ENCODE peak calls at places on chromosome 3, in eight cellular contexts. A is heart left ventricle, F is breast epithelium, I is ovary, G is IMR-90, Z is K562, S is testis, J is transverse colon. M is an unnamed sample.

GRCh38 chr3:78645628-78646310 is 1122.0 kb downstream of the ROBO1 start:
- DNase-seq in A (no peak), F (no peak), I (no peak), G (peak; percentile 81), Z (peak; percentile 35), S (no peak), J (no peak), M (peak; percentile 59)

GRCh38 chr3:63351159-63352007 is 73.3 kb downstream of the SYNPR start:
- DNase-seq in A (no peak), F (no peak), I (no peak), G (peak; percentile 64), Z (peak; percentile 46), S (no peak), J (no peak), M (peak; percentile 26)

GRCh38 chr3:136838641-136839555 is 20.0 kb downstream of the SLC35G2 start:
- DNase-seq in A (no peak), F (no peak), I (no peak), G (peak; percentile 64), Z (peak; percentile 26), S (no peak), J (no peak), M (no peak)

GRCh38 chr3:87069963-87070362 is 79.0 kb upstream of the VGLL3 start:
- DNase-seq in A (no peak), F (no peak), I (no peak), G (no peak), Z (no peak), S (no peak), J (no peak), M (no peak)

GRCh38 chr3:179871782-179872181 is 165.0 kb downstream of the PEX5L start:
- DNase-seq in A (no peak), F (no peak), I (no peak), G (no peak), Z (no peak), S (no peak), J (no peak), M (no peak)

GRCh38 chr3:188284455-188285212 is 130.7 kb downstream of the LPP start:
- DNase-seq in A (no peak), F (no peak), I (no peak), G (peak; percentile 61), Z (no peak), S (no peak), J (no peak), M (no peak)

GRCh38 chr3:4977001-4977888 is 2.0 kb upstream of the BHLHE40 start:
- DNase-seq in A (peak; percentile 95), F (peak; percentile 79), I (peak; percentile 88), G (peak; percentile 84), Z (peak; percentile 86), S (peak; percentile 91), J (peak; percentile 79), M (peak; percentile 62)

GRCh38 chr3:143421556-143421955 is 302.0 kb downstream of the CHST2 start:
- DNase-seq in A (no peak), F (no peak), I (no peak), G (no peak), Z (no peak), S (no peak), J (no peak), M (no peak)

GRCh38 chr3:178966299-178967183 is 105.1 kb downstream of the ZMAT3 start:
- DNase-seq in A (no peak), F (no peak), I (peak; percentile 61), G (peak; percentile 37), Z (no peak), S (peak; percentile 23), J (no peak), M (no peak)

GRCh38 chr3:23767546-23767945 is 38.2 kb upstream of the UBE2E1 start:
- DNase-seq in A (no peak), F (no peak), I (no peak), G (no peak), Z (no peak), S (no peak), J (no peak), M (no peak)

GRCh38 chr3:60154011-60154410 is 1097.2 kb downstream of the FHIT start:
- DNase-seq in A (no peak), F (no peak), I (no peak), G (no peak), Z (no peak), S (no peak), J (no peak), M (no peak)

GRCh38 chr3:151901282-151901945 is 28.0 kb downstream of the SUCNR1 start:
- DNase-seq in A (no peak), F (no peak), I (no peak), G (peak; percentile 57), Z (no peak), S (peak; percentile 51), J (no peak), M (no peak)

GRCh38 chr3:56790016-56790950 is 11.5 kb downstream of the ARHGEF3 start:
- DNase-seq in A (peak; percentile 47), F (no peak), I (no peak), G (no peak), Z (no peak), S (no peak), J (no peak), M (no peak)

GRCh38 chr3:37197810-37198371 is 23.5 kb upstream of the LRRFIP2 start:
- DNase-seq in A (no peak), F (no peak), I (no peak), G (peak; percentile 55), Z (no peak), S (no peak), J (no peak), M (no peak)

GRCh38 chr3:62529230-62529629 is 155.9 kb upstream of the FEZF2 start:
- DNase-seq in A (peak; percentile 47), F (peak; percentile 52), I (no peak), G (peak; percentile 8), Z (peak; percentile 9), S (peak; percentile 47), J (peak; percentile 26), M (peak; percentile 8)

GRCh38 chr3:186283651-186284445 is 78.2 kb downstream of the DGKG start:
- DNase-seq in A (no peak), F (no peak), I (no peak), G (peak; percentile 59), Z (no peak), S (no peak), J (no peak), M (no peak)

GRCh38 chr3:125375950-125376679 is 990 bp upstream of the ZNF148 start:
- DNase-seq in A (no peak), F (no peak), I (no peak), G (peak; percentile 62), Z (no peak), S (no peak), J (no peak), M (no peak)

GRCh38 chr3:197460639-197461038 is 95.1 kb downstream of the BDH1 start:
- DNase-seq in A (no peak), F (no peak), I (no peak), G (no peak), Z (no peak), S (no peak), J (no peak), M (no peak)

GRCh38 chr3:17025594-17026139 is 140.9 kb downstream of the PLCL2 start:
- DNase-seq in A (no peak), F (no peak), I (no peak), G (no peak), Z (no peak), S (no peak), J (no peak), M (no peak)

GRCh38 chr3:21734746-21735145 is 16.3 kb downstream of the ZNF385D start:
- DNase-seq in A (no peak), F (no peak), I (no peak), G (no peak), Z (no peak), S (no peak), J (no peak), M (no peak)

GRCh38 chr3:127784283-127784682 is 38.0 kb downstream of the MGLL start:
- DNase-seq in A (no peak), F (no peak), I (no peak), G (no peak), Z (no peak), S (no peak), J (no peak), M (no peak)

GRCh38 chr3:187292186-187292585 is 649 bp upstream of the MASP1 start:
- DNase-seq in A (no peak), F (no peak), I (no peak), G (no peak), Z (no peak), S (no peak), J (no peak), M (no peak)

GRCh38 chr3:196537319-196537984 is 22.3 kb upstream of the SMCO1 start:
- DNase-seq in A (no peak), F (no peak), I (no peak), G (peak; percentile 13), Z (peak; percentile 32), S (peak; percentile 37), J (peak; percentile 44), M (peak; percentile 65)

GRCh38 chr3:65877160-65877559 is 161.6 kb downstream of the MAGI1 start:
- DNase-seq in A (no peak), F (no peak), I (no peak), G (peak; percentile 35), Z (no peak), S (no peak), J (no peak), M (no peak)

GRCh38 chr3:3015472-3016089 is 94.6 kb downstream of the IL5RA start:
- DNase-seq in A (no peak), F (no peak), I (no peak), G (peak; percentile 23), Z (no peak), S (no peak), J (no peak), M (no peak)

DNA sequence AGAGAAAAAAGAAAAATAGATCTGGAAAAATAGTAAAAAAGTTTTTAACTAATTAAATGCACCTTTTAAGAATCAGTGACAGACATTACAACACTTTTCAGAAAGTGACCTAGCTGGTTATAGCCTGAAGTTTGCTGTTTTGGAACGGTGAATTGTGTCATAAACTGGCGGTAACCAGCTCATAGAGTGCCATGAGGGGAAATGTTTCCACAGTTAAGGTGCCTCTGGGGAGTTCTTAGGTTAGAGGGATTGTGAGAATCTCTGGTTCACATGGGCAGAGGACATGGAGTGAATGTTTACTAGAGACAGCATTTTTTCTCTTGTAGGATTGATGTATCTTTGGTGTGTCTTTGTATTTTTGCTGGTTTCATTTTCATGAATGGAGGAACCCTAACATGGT is 2.8 kb downstream of the TBC1D23 start:
- DNase-seq in A (no peak), F (no peak), I (no peak), G (no peak), Z (no peak), S (no peak), J (no peak), M (no peak)
- H3K4me1 ChIP-seq in A (peaks cover 41% of the 10 kb centered on the region), F (peaks cover 11% of the 10 kb centered on the region), I (peaks cover 7% of the 10 kb centered on the region), G (peaks cover 9% of the 10 kb centered on the region), Z (peaks cover 6% of the 10 kb centered on the region), S (peaks cover 15% of the 10 kb centered on the region), J (peaks cover 64% of the 10 kb centered on the region), M (peaks cover 83% of the 10 kb centered on the region)

GRCh38 chr3:192817506-192817905 is 90.2 kb upstream of the FGF12 start:
- DNase-seq in A (no peak), F (no peak), I (no peak), G (no peak), Z (no peak), S (no peak), J (no peak), M (no peak)
- TF ChIP-seq POLR2A in A (no peak), F (no peak), I (no peak), G (no peak), Z (no peak), S (no peak), J (no peak), M (no peak)

GRCh38 chr3:50158747-50159146 is 3.6 kb downstream of the SEMA3F start:
- DNase-seq in A (no peak), F (no peak), I (no peak), G (no peak), Z (no peak), S (no peak), J (no peak), M (no peak)
- H3K4me1 ChIP-seq in A (peaks cover 49% of the 10 kb centered on the region), F (peaks cover 6% of the 10 kb centered on the region), I (peaks cover 10% of the 10 kb centered on the region), G (peaks cover 36% of the 10 kb centered on the region), Z (peaks cover 58% of the 10 kb centered on the region), S (peaks cover 30% of the 10 kb centered on the region), J (peaks cover 88% of the 10 kb centered on the region), M (peaks cover 7% of the 10 kb centered on the region)

GRCh38 chr3:131547585-131547984 is 44.8 kb upstream of the MRPL3 start:
- DNase-seq in A (no peak), F (no peak), I (no peak), G (no peak), Z (no peak), S (no peak), J (no peak), M (no peak)
- TF ChIP-seq POLR2A in A (no peak), F (no peak), I (no peak), G (no peak), Z (no peak), S (no peak), J (no peak), M (no peak)

M was measured in tibial nerve.